ENCODE peak calls at places on chromosomes 13 and 19, in ten cellular contexts. Z is stimulated activated CD4-positive, alpha-beta T cell treated with anti-CD3 and anti-CD28 coated beads, Interleukin-15, amount 100 ng/mL, for 1 hour; Q is A172; K is GM12865; H is NCI-H446; F is HFFc6; A is M059J; G is central memory CD4-positive, alpha-beta T cell; E is HCEC 1CT; M is body of pancreas. Y is an unnamed sample.

GRCh38 chr19:46311444-46311843 is 14.6 kb downstream of the HIF3A start:
- DNase-seq in Z (no peak), Q (no peak), K (no peak), H (no peak), F (no peak), A (no peak), G (no peak), E (no peak), M (no peak), Y (no peak)

GRCh38 chr19:29724102-29724641 is 9.1 kb upstream of the C19orf12 start:
- DNase-seq in Z (peak), Q (no peak), K (peak), H (no peak), F (no peak), A (no peak), G (no peak), E (no peak), M (no peak), Y (no peak)

GRCh38 chr19:10305139-10305806 is 4.3 kb downstream of the ZGLP1 start:
- DNase-seq in Z (no peak), Q (peak), K (no peak), H (no peak), F (peak), A (peak), G (no peak), E (peak), M (peak), Y (peak)

GRCh38 chr13:39531646-39532045 is 71.3 kb downstream of the LHFPL6 start:
- DNase-seq in Z (no peak), Q (no peak), K (no peak), H (no peak), F (peak), A (peak), G (no peak), E (peak), M (no peak), Y (no peak)

GRCh38 chr13:20767309-20767943 is 6.3 kb downstream of the EEF1AKMT1 start:
- DNase-seq in Z (no peak), Q (no peak), K (no peak), H (no peak), F (no peak), A (no peak), G (no peak), E (no peak), M (no peak), Y (no peak)

GRCh38 chr13:21638319-21639282 is 32.3 kb upstream of the FGF9 start:
- DNase-seq in Z (no peak), Q (peak), K (peak), H (peak), F (peak), A (peak), G (peak), E (peak), M (peak), Y (no peak)

GRCh38 chr19:8626823-8627222 is 3.6 kb upstream of the NFILZ start:
- DNase-seq in Z (no peak), Q (no peak), K (no peak), H (no peak), F (no peak), A (peak), G (no peak), E (no peak), M (no peak), Y (no peak)

GRCh38 chr13:99405966-99406365 is 95.3 kb upstream of the TM9SF2 start:
- DNase-seq in Z (no peak), Q (no peak), K (no peak), H (no peak), F (no peak), A (no peak), G (no peak), E (no peak), M (no peak), Y (no peak)

GRCh38 chr19:513368-514165 is 6.3 kb downstream of the TPGS1 start:
- DNase-seq in Z (no peak), Q (no peak), K (no peak), H (no peak), F (no peak), A (no peak), G (no peak), E (no peak), M (no peak), Y (no peak)

GRCh38 chr19:4380254-4380727 is 20.1 kb downstream of the SH3GL1 start:
- DNase-seq in Z (peak), Q (no peak), K (peak), H (no peak), F (no peak), A (no peak), G (peak), E (no peak), M (no peak), Y (no peak)